ENCODE peak calls at places on chromosomes 6 and 20, in five cellular contexts. One of them, this sample, is unnamed.

GRCh38 chr6:73580247-73581149 is 59.7 kb upstream of the EEF1A1 start:
- DNase-seq in Karpas-422: no peak
- DNase-seq in A549: peak; percentile 77
- DNase-seq in endodermal cell: peak; percentile 99
- DNase-seq in astrocyte of the spinal cord: peak; percentile 99
- DNase-seq in this sample: peak; percentile 97

GRCh38 chr6:87264481-87264880 is 57.9 kb upstream of the SMIM8 start:
- DNase-seq in Karpas-422: no peak
- DNase-seq in A549: no peak
- DNase-seq in endodermal cell: no peak
- DNase-seq in astrocyte of the spinal cord: no peak
- DNase-seq in this sample: no peak

GRCh38 chr6:75748743-75749538 is at the start of gene MYO6:
- DNase-seq in Karpas-422: peak; percentile 62
- DNase-seq in A549: peak; percentile 28
- DNase-seq in endodermal cell: peak; percentile 93
- DNase-seq in astrocyte of the spinal cord: peak; percentile 68
- DNase-seq in this sample: peak; percentile 35

GRCh38 chr6:150899231-150899630 is 33.7 kb downstream of the MTHFD1L start:
- DNase-seq in Karpas-422: no peak
- DNase-seq in A549: no peak
- DNase-seq in endodermal cell: no peak
- DNase-seq in astrocyte of the spinal cord: no peak
- DNase-seq in this sample: no peak

GRCh38 chr20:53070714-53071392 is 98.7 kb downstream of the TSHZ2 start:
- DNase-seq in Karpas-422: no peak
- DNase-seq in A549: no peak
- DNase-seq in endodermal cell: no peak
- DNase-seq in astrocyte of the spinal cord: peak; percentile 3
- DNase-seq in this sample: no peak

GRCh38 chr6:16334671-16335070 is 96.3 kb downstream of the GMPR start:
- DNase-seq in Karpas-422: no peak
- DNase-seq in A549: peak; percentile 19
- DNase-seq in endodermal cell: peak; percentile 11
- DNase-seq in astrocyte of the spinal cord: peak; percentile 74
- DNase-seq in this sample: peak; percentile 89

GRCh38 chr6:36962874-36963273 is 8.3 kb downstream of the PI16 start:
- DNase-seq in Karpas-422: peak; percentile 87
- DNase-seq in A549: no peak
- DNase-seq in endodermal cell: peak; percentile 95
- DNase-seq in astrocyte of the spinal cord: no peak
- DNase-seq in this sample: peak; percentile 51

GRCh38 chr6:75201076-75201475 is 4.8 kb downstream of the COL12A1 start:
- DNase-seq in Karpas-422: no peak
- DNase-seq in A549: no peak
- DNase-seq in endodermal cell: no peak
- DNase-seq in astrocyte of the spinal cord: no peak
- DNase-seq in this sample: no peak

GRCh38 chr20:4099905-4100675 is 84.7 kb upstream of the RNF24 start:
- DNase-seq in Karpas-422: no peak
- DNase-seq in A549: no peak
- DNase-seq in endodermal cell: no peak
- DNase-seq in astrocyte of the spinal cord: no peak
- DNase-seq in this sample: no peak

GRCh38 chr6:152298055-152298647 is 339.0 kb downstream of the SYNE1 start:
- DNase-seq in Karpas-422: peak; percentile 86
- DNase-seq in A549: no peak
- DNase-seq in endodermal cell: no peak
- DNase-seq in astrocyte of the spinal cord: no peak
- DNase-seq in this sample: no peak
- H3K4me3 ChIP-seq in Karpas-422: peak overlapping the region; percentile 85
- H3K4me3 ChIP-seq in A549: no peak overlapping the region
- H3K4me3 ChIP-seq in endodermal cell: no peak overlapping the region
- H3K4me3 ChIP-seq in astrocyte of the spinal cord: no peak overlapping the region
- H3K4me3 ChIP-seq in this sample: no peak overlapping the region

GRCh38 chr6:105484238-105485161 is 81.6 kb upstream of the PREP start:
- DNase-seq in Karpas-422: peak; percentile 81
- DNase-seq in A549: peak; percentile 6
- DNase-seq in endodermal cell: no peak
- DNase-seq in astrocyte of the spinal cord: peak; percentile 66
- DNase-seq in this sample: no peak
- H3K4me3 ChIP-seq in Karpas-422: no peak overlapping the region
- H3K4me3 ChIP-seq in A549: no peak overlapping the region
- H3K4me3 ChIP-seq in endodermal cell: peak overlapping the region; percentile 39
- H3K4me3 ChIP-seq in astrocyte of the spinal cord: no peak overlapping the region
- H3K4me3 ChIP-seq in this sample: no peak overlapping the region

DNA sequence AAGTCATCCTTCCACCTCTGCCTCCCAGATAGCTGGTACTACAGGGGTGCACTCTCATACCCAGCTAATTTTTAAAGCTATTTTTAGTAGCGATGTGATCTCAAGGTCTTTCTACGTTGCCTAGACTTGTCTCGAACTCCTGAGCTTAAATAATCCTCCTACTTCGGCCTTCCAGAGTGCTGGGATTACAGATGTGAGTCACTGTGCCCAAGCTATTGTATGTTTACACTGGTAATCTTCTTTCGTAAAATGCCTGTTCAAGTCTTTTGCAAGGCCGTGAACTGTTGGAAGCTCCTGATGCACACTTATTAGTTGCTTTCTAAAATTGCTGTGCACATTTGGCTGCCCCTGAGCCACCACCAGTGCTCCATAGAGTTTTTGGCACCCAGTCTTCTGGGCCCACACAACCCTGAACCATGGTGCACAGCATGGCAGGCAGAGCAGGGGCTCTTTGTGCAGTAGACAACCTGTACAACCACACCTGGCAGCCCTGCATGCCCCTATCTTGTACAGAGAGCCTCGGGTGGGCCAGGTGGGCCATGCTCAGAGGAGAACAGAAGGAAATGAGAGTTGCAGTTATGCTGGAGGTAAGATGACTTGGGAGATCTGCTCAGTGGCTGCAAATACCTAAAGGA is 33.3 kb downstream of the PDRG1 start:
- DNase-seq in Karpas-422: no peak
- DNase-seq in A549: no peak
- DNase-seq in endodermal cell: peak; percentile 35
- DNase-seq in astrocyte of the spinal cord: no peak
- DNase-seq in this sample: no peak
- H3K4me3 ChIP-seq in Karpas-422: no peak overlapping the region
- H3K4me3 ChIP-seq in A549: no peak overlapping the region
- H3K4me3 ChIP-seq in endodermal cell: no peak overlapping the region
- H3K4me3 ChIP-seq in astrocyte of the spinal cord: no peak overlapping the region
- H3K4me3 ChIP-seq in this sample: no peak overlapping the region

DNA sequence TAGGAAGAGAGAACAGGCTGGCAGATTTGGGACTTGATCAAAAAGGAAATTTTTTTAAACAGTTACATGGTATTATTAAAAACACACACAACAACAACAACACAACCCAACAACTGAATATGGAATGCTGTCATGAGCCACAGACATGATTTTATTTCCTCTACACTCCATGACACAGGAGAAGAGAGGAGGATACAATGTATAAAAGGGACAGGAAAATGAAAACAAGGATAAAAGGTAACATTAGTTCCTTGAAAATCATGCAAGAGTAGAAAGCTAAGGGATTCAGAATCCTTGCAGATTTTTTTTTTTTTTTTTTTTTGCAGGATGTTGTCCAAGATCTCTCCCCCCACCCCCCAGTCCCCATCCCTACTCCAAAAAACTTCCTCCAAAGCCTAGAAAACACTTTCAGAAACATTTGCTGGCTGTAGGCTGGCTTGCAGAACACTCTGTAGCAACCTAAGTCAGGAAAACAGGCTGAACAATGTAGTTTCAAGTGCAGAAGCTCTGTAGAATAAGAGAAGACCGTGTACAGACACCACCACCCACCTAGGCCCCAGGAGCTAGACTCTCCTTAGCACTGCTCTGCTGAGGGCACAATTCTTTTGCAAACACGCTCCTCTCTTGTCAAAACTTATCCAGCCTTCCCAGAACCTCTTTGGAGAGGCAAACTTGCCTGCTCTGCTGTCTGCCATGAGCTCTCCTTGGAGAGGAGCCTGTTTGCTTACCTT is 845 bp downstream of the ZMYND8 start:
- DNase-seq in Karpas-422: peak; percentile 70
- DNase-seq in A549: no peak
- DNase-seq in endodermal cell: no peak
- DNase-seq in astrocyte of the spinal cord: peak; percentile 35
- DNase-seq in this sample: no peak
- H3K4me3 ChIP-seq in Karpas-422: peak overlapping the region; percentile 77
- H3K4me3 ChIP-seq in A549: peak overlapping the region; percentile 1
- H3K4me3 ChIP-seq in endodermal cell: peak overlapping the region; percentile 92
- H3K4me3 ChIP-seq in astrocyte of the spinal cord: peak overlapping the region; percentile 19
- H3K4me3 ChIP-seq in this sample: peak overlapping the region; percentile 42

GRCh38 chr20:62891111-62891510 is 29.5 kb upstream of the TCFL5 start:
- DNase-seq in Karpas-422: no peak
- DNase-seq in A549: no peak
- DNase-seq in endodermal cell: no peak
- DNase-seq in astrocyte of the spinal cord: no peak
- DNase-seq in this sample: no peak
- H3K4me3 ChIP-seq in Karpas-422: no peak overlapping the region
- H3K4me3 ChIP-seq in A549: no peak overlapping the region
- H3K4me3 ChIP-seq in endodermal cell: no peak overlapping the region
- H3K4me3 ChIP-seq in astrocyte of the spinal cord: no peak overlapping the region
- H3K4me3 ChIP-seq in this sample: no peak overlapping the region

This sample was measured in brain microvascular endothelial cell.